ENCODE peak calls at places on chromosomes 6 and 20, in ten cellular contexts. J, C, R, B, L, Q, O, I, X and Z are unnamed samples.

GRCh38 chr6:118886641-118887040 is 7.3 kb upstream of the ASF1A start:
- DNase-seq in J (no peak), C (no peak), R (no peak), B (no peak), L (no peak), Q (no peak), O (no peak), I (no peak), X (no peak), Z (no peak)

GRCh38 chr6:142926494-142927273 is 18.3 kb downstream of the HIVEP2 start:
- DNase-seq in J (peak), C (peak), R (peak), B (no peak), L (peak), Q (peak), O (peak), I (peak), X (no peak), Z (peak)

GRCh38 chr20:46151936-46152335 is 33.8 kb downstream of the CD40 start:
- DNase-seq in J (peak), C (no peak), R (no peak), B (no peak), L (no peak), Q (no peak), O (no peak), I (no peak), X (no peak), Z (no peak)

GRCh38 chr6:20564777-20565176 is 30.5 kb downstream of the CDKAL1 start:
- DNase-seq in J (no peak), C (no peak), R (peak), B (no peak), L (no peak), Q (no peak), O (no peak), I (no peak), X (no peak), Z (no peak)

GRCh38 chr6:10397756-10398438 is 17.0 kb downstream of the TFAP2A start:
- DNase-seq in J (no peak), C (no peak), R (no peak), B (no peak), L (no peak), Q (no peak), O (no peak), I (no peak), X (no peak), Z (no peak)

GRCh38 chr6:3939964-3940363 is 90.8 kb downstream of the FAM50B start:
- DNase-seq in J (no peak), C (no peak), R (peak), B (no peak), L (no peak), Q (no peak), O (peak), I (no peak), X (no peak), Z (no peak)

GRCh38 chr6:111503194-111503593 is 20.2 kb upstream of the REV3L start:
- DNase-seq in J (no peak), C (no peak), R (peak), B (no peak), L (no peak), Q (no peak), O (peak), I (no peak), X (no peak), Z (no peak)

GRCh38 chr6:113359155-113360140 is 497.7 kb upstream of the MARCKS start:
- DNase-seq in J (no peak), C (no peak), R (peak), B (no peak), L (no peak), Q (no peak), O (peak), I (peak), X (no peak), Z (no peak)

GRCh38 chr20:61978491-61978890 is 87.2 kb downstream of the TAF4 start:
- DNase-seq in J (no peak), C (no peak), R (no peak), B (no peak), L (no peak), Q (peak), O (no peak), I (no peak), X (no peak), Z (no peak)

GRCh38 chr6:138331984-138332383 is 45.7 kb upstream of the SMIM28 start:
- DNase-seq in J (no peak), C (no peak), R (no peak), B (no peak), L (no peak), Q (no peak), O (no peak), I (no peak), X (no peak), Z (no peak)

GRCh38 chr6:127762284-127762683 is 138.6 kb downstream of the THEMIS start:
- DNase-seq in J (no peak), C (no peak), R (no peak), B (no peak), L (no peak), Q (no peak), O (no peak), I (no peak), X (no peak), Z (no peak)

GRCh38 chr6:142946924-142947701 is 2.1 kb upstream of the HIVEP2 start:
- DNase-seq in J (peak), C (peak), R (peak), B (no peak), L (peak), Q (peak), O (peak), I (peak), X (no peak), Z (peak)

GRCh38 chr6:110180228-110181008 is at the start of gene CDC40:
- DNase-seq in J (peak), C (peak), R (no peak), B (no peak), L (peak), Q (peak), O (no peak), I (no peak), X (no peak), Z (no peak)

GRCh38 chr20:43430265-43430664 is 27.4 kb upstream of the SRSF6 start:
- DNase-seq in J (no peak), C (no peak), R (no peak), B (no peak), L (no peak), Q (no peak), O (no peak), I (no peak), X (no peak), Z (no peak)

GRCh38 chr6:87561012-87561411 is 28.8 kb downstream of the RARS2 start:
- DNase-seq in J (no peak), C (no peak), R (peak), B (no peak), L (no peak), Q (no peak), O (no peak), I (no peak), X (no peak), Z (no peak)

GRCh38 chr6:111680013-111680712 is 74.5 kb upstream of the TRAF3IP2 start:
- DNase-seq in J (no peak), C (no peak), R (no peak), B (no peak), L (no peak), Q (no peak), O (no peak), I (no peak), X (no peak), Z (no peak)

GRCh38 chr20:49987015-49987867 is 4.5 kb downstream of the SNAI1 start:
- DNase-seq in J (no peak), C (no peak), R (peak), B (no peak), L (no peak), Q (no peak), O (peak), I (peak), X (no peak), Z (no peak)

GRCh38 chr6:31497595-31498476 is at the start of gene MICB:
- DNase-seq in J (peak), C (peak), R (peak), B (peak), L (peak), Q (peak), O (peak), I (peak), X (no peak), Z (peak)

DNA sequence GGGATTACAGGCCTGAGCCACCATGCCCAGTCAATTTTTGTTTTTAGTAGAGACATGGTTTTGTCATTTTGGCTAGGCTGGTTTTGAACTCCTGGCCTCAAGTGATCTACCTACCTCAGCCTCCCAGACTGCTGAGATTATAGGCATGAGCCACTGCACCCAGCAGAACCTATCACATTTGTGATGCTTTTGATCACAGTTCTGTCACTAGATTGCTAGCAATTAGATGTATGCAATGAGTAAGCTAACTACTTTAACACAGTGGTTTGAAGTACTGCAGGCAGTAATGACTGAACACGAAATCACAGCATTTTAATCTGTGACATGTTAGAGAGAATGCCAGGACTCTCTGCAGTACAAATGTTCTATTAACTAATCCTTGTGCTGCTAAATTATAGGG is 19.6 kb upstream of the SAMHD1 start:
- DNase-seq in J (no peak), C (no peak), R (no peak), B (no peak), L (no peak), Q (no peak), O (no peak), I (no peak), X (no peak), Z (no peak)
- H3K4me3 ChIP-seq in J (no peak), C (no peak), R (no peak), B (no peak), L (no peak), Q (no peak), O (no peak), I (no peak), X (no peak), Z (no peak)

GRCh38 chr6:42175860-42176259 is 2.7 kb downstream of the GUCA1A start:
- DNase-seq in J (peak), C (no peak), R (no peak), B (peak), L (no peak), Q (no peak), O (no peak), I (no peak), X (no peak), Z (no peak)
- TF ChIP-seq CTCF in J (peak), C (no peak), R (peak), B (peak), L (no peak), Q (no peak), O (peak), I (no peak), X (peak), Z (no peak)

DNA sequence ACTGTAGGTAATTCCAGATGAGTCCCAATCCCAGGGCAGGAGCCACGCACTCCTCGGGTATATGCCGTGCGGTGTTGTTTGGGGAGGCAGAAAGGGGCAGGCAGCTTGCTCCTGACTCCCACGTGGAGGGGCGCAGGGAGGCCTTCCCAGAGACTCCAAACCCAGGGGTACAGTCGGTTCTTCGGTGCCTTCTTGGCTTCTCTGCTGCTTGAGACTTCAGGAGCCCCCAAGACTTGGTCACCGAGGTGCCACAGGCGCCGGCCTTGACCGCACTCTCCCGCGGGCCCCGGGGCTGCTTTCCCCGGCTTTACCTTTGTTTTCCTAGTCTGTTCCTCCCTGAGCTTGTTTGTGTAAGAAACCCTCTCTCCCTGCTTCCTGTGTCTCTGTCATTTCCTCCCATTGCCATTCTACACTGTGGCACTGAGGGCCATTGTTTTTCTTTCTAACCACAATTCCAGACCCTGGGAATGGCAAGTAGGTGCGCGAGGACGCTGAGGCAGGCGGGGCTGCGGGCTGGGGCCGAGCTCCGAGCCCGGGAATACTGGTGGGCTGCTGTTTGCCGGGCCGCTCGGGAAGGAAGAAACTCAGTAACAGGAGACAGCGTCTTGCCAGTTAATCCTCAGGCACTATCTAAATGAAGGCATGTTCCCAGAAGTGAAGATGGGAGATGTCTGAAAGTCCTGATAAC is 215.6 kb upstream of the HEY2 start:
- DNase-seq in J (peak), C (no peak), R (no peak), B (no peak), L (no peak), Q (no peak), O (no peak), I (peak), X (no peak), Z (no peak)
- H3K4me3 ChIP-seq in J (no peak), C (no peak), R (peak), B (no peak), L (no peak), Q (no peak), O (no peak), I (peak), X (no peak), Z (no peak)

GRCh38 chr6:96837138-96837971 is at the start of gene GPR63:
- DNase-seq in J (peak), C (peak), R (peak), B (peak), L (peak), Q (peak), O (peak), I (peak), X (peak), Z (peak)
- TF ChIP-seq CTCF in J (no peak), C (no peak), R (no peak), B (no peak), L (no peak), Q (no peak), O (no peak), I (no peak), X (no peak), Z (no peak)

GRCh38 chr6:25934735-25935313 is 4.3 kb upstream of the SLC17A2 start:
- DNase-seq in J (no peak), C (no peak), R (no peak), B (no peak), L (no peak), Q (no peak), O (peak), I (peak), X (no peak), Z (no peak)

GRCh38 chr6:25928562-25929324 is 1.7 kb downstream of the SLC17A2 start:
- DNase-seq in J (peak), C (no peak), R (no peak), B (no peak), L (no peak), Q (no peak), O (no peak), I (no peak), X (no peak), Z (no peak)

GRCh38 chr6:25930532-25931410 is at the start of gene SLC17A2:
- DNase-seq in J (peak), C (no peak), R (no peak), B (no peak), L (no peak), Q (no peak), O (no peak), I (no peak), X (no peak), Z (no peak)

GRCh38 chr6:25934181-25934580 is 3.7 kb upstream of the SLC17A2 start:
- DNase-seq in J (no peak), C (no peak), R (no peak), B (no peak), L (no peak), Q (no peak), O (no peak), I (no peak), X (no peak), Z (no peak)

GRCh38 chr6:25931411-25931709 is 869 bp upstream of the SLC17A2 start:
- DNase-seq in J (no peak), C (no peak), R (no peak), B (no peak), L (no peak), Q (no peak), O (no peak), I (no peak), X (no peak), Z (no peak)
- H3K4me3 ChIP-seq in J (no peak), C (no peak), R (no peak), B (no peak), L (no peak), Q (no peak), O (no peak), I (no peak), X (no peak), Z (no peak)